ENCODE peak calls at places on chromosomes 4 and X, in seven cellular contexts. Q, W, I, C, V, Y and O are unnamed samples.
A peak's percentile ranks its signal among the peaks of the same experiment; 100 is the strongest.

GRCh38 chrX:26146024-26146423 is 7.9 kb downstream of the MAGEB18 start:
- DNase-seq in Q (no peak), W (no peak), I (no peak), C (no peak), V (no peak), Y (no peak), O (no peak)

GRCh38 chrX:12690646-12691045 is 100.6 kb upstream of the PRPS2 start:
- DNase-seq in Q (no peak), W (no peak), I (no peak), C (no peak), V (no peak), Y (no peak), O (no peak)

GRCh38 chrX:130082244-130083106 is 27.8 kb downstream of the ELF4 start:
- DNase-seq in Q (no peak), W (no peak), I (peak; percentile 46), C (no peak), V (no peak), Y (no peak), O (no peak)

GRCh38 chr4:147830987-147831386 is 99.1 kb downstream of the ARHGAP10 start:
- DNase-seq in Q (no peak), W (no peak), I (no peak), C (no peak), V (no peak), Y (no peak), O (peak; percentile 17)

GRCh38 chrX:155027509-155028066 is 944 bp downstream of the FUNDC2 start:
- DNase-seq in Q (no peak), W (peak; percentile 23), I (no peak), C (no peak), V (no peak), Y (peak; percentile 11), O (peak; percentile 53)

GRCh38 chr4:57172065-57172464 is 61.9 kb upstream of the IGFBP7 start:
- DNase-seq in Q (no peak), W (no peak), I (no peak), C (no peak), V (no peak), Y (no peak), O (no peak)

GRCh38 chr4:76200771-76201224 is 12.8 kb downstream of the SCARB2 start:
- DNase-seq in Q (no peak), W (no peak), I (no peak), C (no peak), V (no peak), Y (peak; percentile 77), O (no peak)

GRCh38 chrX:9291666-9292065 is 173.2 kb upstream of the TBL1X start:
- DNase-seq in Q (no peak), W (no peak), I (no peak), C (no peak), V (no peak), Y (no peak), O (no peak)

GRCh38 chr4:43234626-43235025 is 342.1 kb downstream of the GRXCR1 start:
- DNase-seq in Q (no peak), W (no peak), I (no peak), C (no peak), V (no peak), Y (no peak), O (no peak)

GRCh38 chrX:134237363-134237702 is 351 bp downstream of the CCDC160 start:
- DNase-seq in Q (no peak), W (no peak), I (no peak), C (no peak), V (no peak), Y (no peak), O (no peak)

GRCh38 chr4:77126844-77127614 is 30.0 kb upstream of the CCNG2 start:
- DNase-seq in Q (no peak), W (no peak), I (no peak), C (no peak), V (no peak), Y (no peak), O (no peak)

GRCh38 chrX:121146059-121146628 is 98.7 kb downstream of the GLUD2 start:
- DNase-seq in Q (no peak), W (no peak), I (peak; percentile 13), C (no peak), V (no peak), Y (no peak), O (no peak)

GRCh38 chr4:1864076-1865008 is 6.9 kb upstream of the NSD2 start:
- DNase-seq in Q (no peak), W (no peak), I (no peak), C (no peak), V (no peak), Y (no peak), O (no peak)

GRCh38 chr4:1863297-1864033 is 7.5 kb upstream of the LETM1 start:
- DNase-seq in Q (no peak), W (no peak), I (no peak), C (no peak), V (no peak), Y (peak; percentile 49), O (no peak)

GRCh38 chr4:1862055-1862911 is 6.3 kb upstream of the LETM1 start:
- DNase-seq in Q (no peak), W (no peak), I (peak; percentile 70), C (no peak), V (no peak), Y (no peak), O (no peak)

GRCh38 chr4:1866095-1866755 is 5.0 kb upstream of the NSD2 start:
- DNase-seq in Q (no peak), W (no peak), I (no peak), C (no peak), V (no peak), Y (no peak), O (no peak)

GRCh38 chr4:1862961-1863296 is 7.0 kb upstream of the LETM1 start:
- DNase-seq in Q (no peak), W (no peak), I (no peak), C (no peak), V (no peak), Y (no peak), O (no peak)
- H3K4me3 ChIP-seq in Q (no peak overlapping the region), W (no peak overlapping the region), I (no peak overlapping the region), C (no peak overlapping the region), V (no peak overlapping the region), Y (peak overlapping the region; percentile 75), O (no peak overlapping the region)

GRCh38 chr4:153432971-153433752 is 33.0 kb upstream of the TMEM131L start:
- DNase-seq in Q (no peak), W (peak; percentile 77), I (peak; percentile 60), C (peak; percentile 99), V (peak; percentile 19), Y (peak; percentile 79), O (peak; percentile 50)
- TF ChIP-seq CTCF in Q (peak; percentile 39), W (peak; percentile 75), I (peak; percentile 93), C (peak; percentile 93), V (peak; percentile 59), Y (peak; percentile 83), O (peak; percentile 63)

DNA sequence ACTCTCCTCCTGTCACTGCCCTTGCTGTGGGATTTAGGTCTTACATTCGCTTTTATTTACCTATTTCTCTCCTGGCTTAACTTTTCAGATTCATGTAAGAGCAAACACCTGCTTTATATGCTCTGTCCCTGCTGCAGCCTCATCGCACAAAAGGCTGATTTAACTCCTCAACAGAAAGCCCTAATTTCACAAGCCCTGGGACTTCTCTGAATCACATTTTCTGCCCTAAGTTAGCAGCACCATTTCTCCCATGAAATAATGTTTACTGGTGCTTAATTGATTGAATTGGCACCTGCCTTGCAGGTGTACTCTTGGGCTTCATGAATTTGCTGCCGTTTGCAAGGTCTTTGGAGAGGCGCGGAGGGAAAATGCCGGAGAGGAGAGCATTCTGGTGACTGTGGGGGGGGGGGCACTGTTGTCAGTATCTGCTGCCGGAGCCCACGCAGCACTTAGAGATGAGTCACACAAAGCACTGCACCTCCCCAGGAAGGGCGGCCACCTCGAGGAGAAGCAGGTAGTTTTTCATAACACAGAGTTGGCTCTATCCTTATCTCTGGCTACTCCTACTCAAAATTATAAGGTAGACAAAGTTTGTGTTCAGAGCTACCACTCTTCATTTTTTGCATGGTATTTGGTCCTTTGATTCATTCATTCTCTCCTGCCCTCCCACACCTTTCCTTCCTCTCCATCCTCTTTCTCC is 76.4 kb upstream of the SCOC start:
- DNase-seq in Q (no peak), W (peak; percentile 29), I (peak; percentile 37), C (no peak), V (no peak), Y (no peak), O (no peak)
- TF ChIP-seq SIN3A in Q (no peak), W (no peak), I (no peak), C (no peak), V (no peak), Y (no peak), O (no peak)

GRCh38 chr4:159048166-159048886 is 54.6 kb upstream of the RAPGEF2 start:
- DNase-seq in Q (peak; percentile 48), W (no peak), I (peak; percentile 35), C (no peak), V (no peak), Y (peak; percentile 84), O (peak; percentile 15)
- H3K4me3 ChIP-seq in Q (peak overlapping the region; percentile 19), W (no peak overlapping the region), I (peak overlapping the region; percentile 3), C (no peak overlapping the region), V (no peak overlapping the region), Y (peak overlapping the region; percentile 63), O (peak overlapping the region; percentile 37)

GRCh38 chr4:185227131-185227551 is 17.7 kb downstream of the SNX25 start:
- DNase-seq in Q (no peak), W (no peak), I (no peak), C (no peak), V (no peak), Y (peak; percentile 29), O (no peak)
- TF ChIP-seq CTCF in Q (peak; percentile 13), W (peak; percentile 5), I (peak; percentile 44), C (no peak), V (no peak), Y (peak; percentile 57), O (peak; percentile 8)